ENCODE peak calls at places on chromosomes 16 and 17, in six cellular contexts. R, S, P, M, L and V are unnamed samples.

GRCh38 chr17:49968380-49969133 is 433 bp upstream of the DLX4 start:
- DNase-seq in M (peak; percentile 62), P (peak; percentile 36), S (peak; percentile 52), L (peak; percentile 68), R (peak; percentile 56), V (peak; percentile 69)

GRCh38 chr17:7177954-7178477 is 1.2 kb downstream of the ASGR1 start:
- DNase-seq in R (peak; percentile 43), L (no peak), P (no peak), S (no peak), M (no peak), V (no peak)

GRCh38 chr17:27396941-27397340 is 59.3 kb upstream of the KSR1 start:
- DNase-seq in L (no peak), S (no peak), R (no peak), M (no peak), P (no peak), V (no peak)

GRCh38 chr17:5883775-5884665 is 186.2 kb upstream of the WSCD1 start:
- DNase-seq in M (no peak), L (no peak), S (no peak), P (no peak), R (no peak), V (no peak)

GRCh38 chr17:71208111-71208704 is 912.6 kb upstream of the SOX9 start:
- DNase-seq in M (no peak), R (no peak), P (no peak), L (no peak), S (no peak), V (no peak)

GRCh38 chr16:3637371-3637923 is 17.0 kb upstream of the DNASE1 start:
- DNase-seq in L (no peak), P (no peak), S (peak; percentile 25), R (no peak), M (no peak), V (no peak)

GRCh38 chr17:19304209-19304608 is 58.3 kb downstream of the B9D1 start:
- DNase-seq in L (peak; percentile 43), R (no peak), S (peak; percentile 53), P (no peak), M (peak; percentile 70), V (peak; percentile 33)

GRCh38 chr17:10447035-10447931 is 22.1 kb downstream of the MYH4 start:
- DNase-seq in S (no peak), P (no peak), M (no peak), L (no peak), R (no peak), V (no peak)

GRCh38 chr17:83098241-83099085 is 19.1 kb downstream of the METRNL start:
- DNase-seq in S (no peak), L (no peak), P (no peak), R (no peak), M (no peak), V (no peak)

GRCh38 chr17:71085238-71086033 is 916.1 kb downstream of the KCNJ2 start:
- DNase-seq in S (peak; percentile 27), P (no peak), L (peak; percentile 45), R (no peak), M (no peak), V (peak; percentile 68)

GRCh38 chr16:53357955-53358354 is 76.3 kb upstream of the RBL2 start:
- DNase-seq in L (no peak), R (no peak), P (no peak), M (no peak), S (no peak), V (no peak)

GRCh38 chr16:84841787-84842300 is 22.1 kb downstream of the CRISPLD2 start:
- DNase-seq in L (peak; percentile 72), M (no peak), S (peak; percentile 85), R (no peak), P (no peak), V (no peak)

GRCh38 chr17:29720471-29720990 is 97.8 kb upstream of the CORO6 start:
- DNase-seq in M (no peak), S (no peak), P (no peak), L (no peak), R (no peak), V (no peak)

GRCh38 chr17:16945513-16946201 is 26.3 kb downstream of the TNFRSF13B start:
- DNase-seq in S (peak; percentile 20), M (no peak), R (no peak), L (peak; percentile 68), P (no peak), V (peak; percentile 6)

GRCh38 chr16:67279296-67280089 is at the start of gene PLEKHG4:
- DNase-seq in R (peak; percentile 85), P (peak; percentile 75), L (peak; percentile 81), S (peak; percentile 84), M (peak; percentile 70), V (peak; percentile 75)

GRCh38 chr17:10614536-10615155 is 42.5 kb downstream of the MYH3 start:
- DNase-seq in M (no peak), L (peak; percentile 35), S (no peak), R (peak; percentile 48), P (peak; percentile 55), V (peak; percentile 68)

GRCh38 chr17:17739388-17740066 is 58.3 kb downstream of the RAI1 start:
- DNase-seq in R (peak; percentile 72), P (peak; percentile 74), L (peak; percentile 40), S (peak; percentile 50), M (peak; percentile 61), V (peak; percentile 56)

GRCh38 chr17:72101526-72101925 is 19.3 kb upstream of the SOX9 start:
- DNase-seq in P (no peak), M (no peak), R (no peak), S (no peak), L (no peak), V (no peak)

GRCh38 chr16:68400083-68400923 is 48.0 kb downstream of the SMPD3 start:
- DNase-seq in M (no peak), R (no peak), S (no peak), P (no peak), L (no peak), V (no peak)

GRCh38 chr16:7614022-7614795 is 281.6 kb downstream of the RBFOX1 start:
- DNase-seq in M (no peak), P (no peak), L (no peak), R (no peak), S (no peak), V (no peak)

GRCh38 chr16:67542464-67542863 is 13.8 kb downstream of the RIPOR1 start:
- DNase-seq in L (peak; percentile 43), M (peak; percentile 66), P (no peak), S (peak; percentile 40), R (peak; percentile 35), V (no peak)

GRCh38 chr17:50055426-50056216 is at the start of gene ITGA3:
- DNase-seq in M (peak; percentile 86), R (peak; percentile 76), P (peak; percentile 75), S (peak; percentile 89), L (peak; percentile 87), V (peak; percentile 70)

GRCh38 chr16:21950782-21951521 is 2.2 kb upstream of the UQCRC2 start:
- DNase-seq in S (no peak), R (no peak), L (peak; percentile 19), P (no peak), M (no peak), V (peak; percentile 29)

GRCh38 chr16:29230671-29231091 is 175.8 kb downstream of the NPIPB11 start:
- DNase-seq in P (no peak), M (no peak), S (no peak), R (peak; percentile 66), L (no peak), V (no peak)

GRCh38 chr16:50210266-50211038 is 55.9 kb upstream of the ADCY7 start:
- DNase-seq in M (peak; percentile 86), P (peak; percentile 79), S (peak; percentile 81), L (peak; percentile 86), R (peak; percentile 75), V (peak; percentile 93)

GRCh38 chr16:67170948-67171649 is 761 bp downstream of the NOL3 start:
- DNase-seq in R (peak; percentile 38), M (no peak), S (no peak), P (no peak), L (no peak), V (no peak)

GRCh38 chr17:75861927-75862317 is 6.8 kb upstream of the WBP2 start:
- DNase-seq in P (no peak), L (no peak), R (no peak), M (no peak), S (no peak), V (peak; percentile 90)

GRCh38 chr17:1487939-1488825 is 4.3 kb downstream of the MYO1C start:
- DNase-seq in M (peak; percentile 90), S (peak; percentile 88), L (peak; percentile 88), P (peak; percentile 93), R (peak; percentile 94), V (peak; percentile 90)

GRCh38 chr17:1488826-1489275 is 3.6 kb downstream of the MYO1C start:
- DNase-seq in S (no peak), M (no peak), P (no peak), R (no peak), L (no peak), V (no peak)

GRCh38 chr17:1485748-1486376 is 6.6 kb downstream of the MYO1C start:
- DNase-seq in L (peak; percentile 69), M (peak; percentile 84), R (peak; percentile 81), S (peak; percentile 73), P (peak; percentile 75), V (peak; percentile 61)

GRCh38 chr17:1485311-1485747 is 7.2 kb downstream of the MYO1C start:
- DNase-seq in S (peak; percentile 39), R (peak; percentile 79), M (peak; percentile 82), P (peak; percentile 64), L (peak; percentile 58), V (no peak)

DNA sequence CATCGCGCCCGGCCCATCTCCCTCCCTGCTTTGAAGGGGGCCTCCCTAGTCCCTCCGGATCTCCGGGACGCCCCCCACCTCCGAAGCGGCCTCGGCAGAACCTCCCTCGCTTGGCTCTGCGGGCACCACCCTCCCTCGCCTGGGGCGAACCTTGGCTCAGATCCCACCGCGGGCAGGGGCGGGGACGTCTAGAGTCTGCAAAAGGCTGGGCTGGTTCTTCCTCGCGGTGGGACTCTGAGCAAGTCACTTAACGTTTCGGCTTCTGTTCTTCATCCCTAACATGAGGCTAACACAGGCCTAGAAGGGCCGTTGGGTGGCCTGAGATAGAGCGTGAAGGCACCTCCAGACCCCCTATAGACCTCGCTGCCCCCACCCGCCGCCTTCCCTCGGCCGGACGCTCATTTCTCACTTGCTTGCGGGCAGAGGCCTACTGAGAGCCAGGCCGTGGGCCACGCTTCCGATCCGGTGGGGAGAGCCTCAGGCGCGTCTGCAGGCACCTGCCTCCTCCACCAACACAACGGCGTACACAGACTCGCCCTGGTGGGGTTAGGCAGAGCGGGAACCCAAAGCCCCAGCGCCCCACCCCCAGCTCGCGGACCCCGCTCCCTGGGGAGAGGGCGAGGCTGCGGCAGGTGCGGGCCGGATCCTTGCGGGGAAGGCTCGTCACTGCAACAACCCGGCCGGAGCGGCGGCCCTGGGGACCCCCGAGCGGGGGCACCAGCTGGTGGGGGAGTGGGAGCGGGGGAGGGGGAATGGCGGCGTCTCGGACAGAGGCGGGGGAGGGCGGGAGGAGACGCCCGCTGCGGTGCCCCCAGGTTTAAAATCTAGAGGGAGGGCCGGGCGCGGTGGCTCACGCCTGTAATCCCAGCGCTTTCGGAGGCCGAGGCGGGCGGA is 5.4 kb downstream of the MYO1C start:
- DNase-seq in S (peak; percentile 90), R (peak; percentile 80), M (peak; percentile 82), L (peak; percentile 56), P (peak; percentile 82), V (peak; percentile 86)
- TF ChIP-seq POLR2A in S (no peak), R (no peak), M (no peak), L (no peak), P (peak; percentile 38), V (no peak)

GRCh38 chr16:12239953-12240485 is 263.5 kb downstream of the SNX29 start:
- DNase-seq in M (no peak), S (no peak), P (no peak), L (no peak), R (no peak), V (no peak)
- H3K27ac ChIP-seq in M (no peak overlapping the region), S (no peak overlapping the region), P (no peak overlapping the region), L (no peak overlapping the region), R (no peak overlapping the region), V (no peak overlapping the region)

GRCh38 chr17:78710607-78711006 is 71.5 kb downstream of the CYTH1 start:
- DNase-seq in S (no peak), L (no peak), M (no peak), P (no peak), R (no peak), V (no peak)
- TF ChIP-seq POLR2A in S (no peak), L (no peak), M (no peak), P (no peak), R (no peak), V (no peak)

GRCh38 chr16:71882505-71883192 is 1.3 kb downstream of the ZNF821 start:
- DNase-seq in M (peak; percentile 45), P (peak; percentile 41), S (peak; percentile 74), L (peak; percentile 77), R (no peak), V (peak; percentile 87)
- H3K27ac ChIP-seq in M (peak overlapping the region; percentile 93), P (peak overlapping the region; percentile 99), S (peak overlapping the region; percentile 92), L (peak overlapping the region; percentile 91), R (peak overlapping the region; percentile 97), V (peak overlapping the region; percentile 94)